ENCODE peak calls at places on chromosomes 4 and X, in seven cellular contexts. One of them, this sample, is unnamed.

GRCh38 chrX:120309873-120310730 is 1.2 kb downstream of the TMEM255A start:
- DNase-seq in psoas muscle: no peak
- DNase-seq in GM12878: no peak
- DNase-seq in left ventricle myocardium inferior: no peak
- DNase-seq in cardiac muscle cell: no peak
- DNase-seq in right lobe of liver: no peak
- DNase-seq in prostate gland: no peak
- DNase-seq in this sample: no peak

GRCh38 chr4:14403132-14403531 is 599.1 kb upstream of the CPEB2 start:
- DNase-seq in psoas muscle: no peak
- DNase-seq in GM12878: no peak
- DNase-seq in left ventricle myocardium inferior: no peak
- DNase-seq in cardiac muscle cell: no peak
- DNase-seq in right lobe of liver: no peak
- DNase-seq in prostate gland: no peak
- DNase-seq in this sample: no peak

GRCh38 chrX:25019707-25020390 is 4.1 kb upstream of the ARX start:
- DNase-seq in psoas muscle: no peak
- DNase-seq in GM12878: no peak
- DNase-seq in left ventricle myocardium inferior: no peak
- DNase-seq in cardiac muscle cell: no peak
- DNase-seq in right lobe of liver: no peak
- DNase-seq in prostate gland: no peak
- DNase-seq in this sample: no peak

GRCh38 chrX:101219116-101219839 is at the start of gene DRP2:
- DNase-seq in psoas muscle: no peak
- DNase-seq in GM12878: no peak
- DNase-seq in left ventricle myocardium inferior: no peak
- DNase-seq in cardiac muscle cell: no peak
- DNase-seq in right lobe of liver: no peak
- DNase-seq in prostate gland: no peak
- DNase-seq in this sample: peak; percentile 38

GRCh38 chr4:117064297-117064696 is 21.1 kb downstream of the TRAM1L1 start:
- DNase-seq in psoas muscle: no peak
- DNase-seq in GM12878: no peak
- DNase-seq in left ventricle myocardium inferior: no peak
- DNase-seq in cardiac muscle cell: no peak
- DNase-seq in right lobe of liver: no peak
- DNase-seq in prostate gland: no peak
- DNase-seq in this sample: peak; percentile 6

GRCh38 chrX:1264556-1264955 is 4.1 kb upstream of the CSF2RA start:
- DNase-seq in psoas muscle: no peak
- DNase-seq in GM12878: no peak
- DNase-seq in left ventricle myocardium inferior: no peak
- DNase-seq in cardiac muscle cell: no peak
- DNase-seq in right lobe of liver: no peak
- DNase-seq in prostate gland: no peak
- DNase-seq in this sample: no peak

GRCh38 chr4:27176400-27176799 is 315.8 kb downstream of the STIM2 start:
- DNase-seq in psoas muscle: no peak
- DNase-seq in GM12878: no peak
- DNase-seq in left ventricle myocardium inferior: no peak
- DNase-seq in cardiac muscle cell: peak; percentile 13
- DNase-seq in right lobe of liver: no peak
- DNase-seq in prostate gland: no peak
- DNase-seq in this sample: no peak

GRCh38 chrX:150543230-150544155 is 24.9 kb upstream of the MTM1 start:
- DNase-seq in psoas muscle: no peak
- DNase-seq in GM12878: peak; percentile 30
- DNase-seq in left ventricle myocardium inferior: no peak
- DNase-seq in cardiac muscle cell: no peak
- DNase-seq in right lobe of liver: no peak
- DNase-seq in prostate gland: no peak
- DNase-seq in this sample: no peak

GRCh38 chr4:181685461-181685860 is 557.7 kb upstream of the TENM3 start:
- DNase-seq in psoas muscle: no peak
- DNase-seq in GM12878: no peak
- DNase-seq in left ventricle myocardium inferior: no peak
- DNase-seq in cardiac muscle cell: no peak
- DNase-seq in right lobe of liver: no peak
- DNase-seq in prostate gland: no peak
- DNase-seq in this sample: peak; percentile 61

GRCh38 chr4:4639370-4639769 is 97.5 kb upstream of the STX18 start:
- DNase-seq in psoas muscle: no peak
- DNase-seq in GM12878: no peak
- DNase-seq in left ventricle myocardium inferior: no peak
- DNase-seq in cardiac muscle cell: no peak
- DNase-seq in right lobe of liver: no peak
- DNase-seq in prostate gland: no peak
- DNase-seq in this sample: no peak

GRCh38 chrX:149286940-149287349 is 218.2 kb downstream of the IDS start:
- DNase-seq in psoas muscle: no peak
- DNase-seq in GM12878: peak; percentile 40
- DNase-seq in left ventricle myocardium inferior: no peak
- DNase-seq in cardiac muscle cell: peak; percentile 61
- DNase-seq in right lobe of liver: peak; percentile 41
- DNase-seq in prostate gland: peak; percentile 10
- DNase-seq in this sample: peak; percentile 12

GRCh38 chrX:44431206-44431605 is 87.7 kb upstream of the EFHC2 start:
- DNase-seq in psoas muscle: no peak
- DNase-seq in GM12878: no peak
- DNase-seq in left ventricle myocardium inferior: no peak
- DNase-seq in cardiac muscle cell: peak; percentile 0
- DNase-seq in right lobe of liver: no peak
- DNase-seq in prostate gland: peak; percentile 5
- DNase-seq in this sample: peak; percentile 83

GRCh38 chr4:133152801-133153526 is 3.9 kb downstream of the PCDH10 start:
- DNase-seq in psoas muscle: no peak
- DNase-seq in GM12878: no peak
- DNase-seq in left ventricle myocardium inferior: no peak
- DNase-seq in cardiac muscle cell: peak; percentile 25
- DNase-seq in right lobe of liver: no peak
- DNase-seq in prostate gland: no peak
- DNase-seq in this sample: peak; percentile 4

GRCh38 chr4:106334732-106335131 is 18.4 kb downstream of the AIMP1 start:
- DNase-seq in psoas muscle: no peak
- DNase-seq in GM12878: no peak
- DNase-seq in left ventricle myocardium inferior: no peak
- DNase-seq in cardiac muscle cell: no peak
- DNase-seq in right lobe of liver: no peak
- DNase-seq in prostate gland: no peak
- DNase-seq in this sample: no peak

GRCh38 chrX:107610667-107611066 is 17.6 kb upstream of the PRPS1 start:
- DNase-seq in psoas muscle: no peak
- DNase-seq in GM12878: no peak
- DNase-seq in left ventricle myocardium inferior: no peak
- DNase-seq in cardiac muscle cell: no peak
- DNase-seq in right lobe of liver: no peak
- DNase-seq in prostate gland: no peak
- DNase-seq in this sample: no peak

GRCh38 chr4:6875431-6875831 is 34.2 kb upstream of the TBC1D14 start:
- DNase-seq in psoas muscle: peak; percentile 89
- DNase-seq in GM12878: no peak
- DNase-seq in left ventricle myocardium inferior: peak; percentile 36
- DNase-seq in cardiac muscle cell: no peak
- DNase-seq in right lobe of liver: no peak
- DNase-seq in prostate gland: no peak
- DNase-seq in this sample: no peak

GRCh38 chr4:87354168-87355102 is 31.8 kb upstream of the HSD17B13 start:
- DNase-seq in psoas muscle: no peak
- DNase-seq in GM12878: no peak
- DNase-seq in left ventricle myocardium inferior: no peak
- DNase-seq in cardiac muscle cell: peak; percentile 30
- DNase-seq in right lobe of liver: no peak
- DNase-seq in prostate gland: no peak
- DNase-seq in this sample: peak; percentile 18

GRCh38 chrX:72094894-72095293 is 36.8 kb downstream of the RTL5 start:
- DNase-seq in psoas muscle: no peak
- DNase-seq in GM12878: no peak
- DNase-seq in left ventricle myocardium inferior: peak; percentile 52
- DNase-seq in cardiac muscle cell: peak; percentile 54
- DNase-seq in right lobe of liver: no peak
- DNase-seq in prostate gland: no peak
- DNase-seq in this sample: no peak

GRCh38 chr4:72924814-72925213 is 144.7 kb downstream of the COX18 start:
- DNase-seq in psoas muscle: no peak
- DNase-seq in GM12878: no peak
- DNase-seq in left ventricle myocardium inferior: no peak
- DNase-seq in cardiac muscle cell: no peak
- DNase-seq in right lobe of liver: peak; percentile 87
- DNase-seq in prostate gland: no peak
- DNase-seq in this sample: no peak

GRCh38 chrX:74343970-74344622 is 40.1 kb downstream of the ZCCHC13 start:
- DNase-seq in psoas muscle: no peak
- DNase-seq in GM12878: peak; percentile 39
- DNase-seq in left ventricle myocardium inferior: no peak
- DNase-seq in cardiac muscle cell: peak; percentile 95
- DNase-seq in right lobe of liver: peak; percentile 50
- DNase-seq in prostate gland: peak; percentile 15
- DNase-seq in this sample: peak; percentile 72

GRCh38 chr4:94168321-94168720 is 39.3 kb upstream of the SMARCAD1 start:
- DNase-seq in psoas muscle: no peak
- DNase-seq in GM12878: no peak
- DNase-seq in left ventricle myocardium inferior: no peak
- DNase-seq in cardiac muscle cell: no peak
- DNase-seq in right lobe of liver: no peak
- DNase-seq in prostate gland: no peak
- DNase-seq in this sample: no peak

GRCh38 chr4:112234952-112235609 is 3.5 kb downstream of the AP1AR start:
- DNase-seq in psoas muscle: no peak
- DNase-seq in GM12878: peak; percentile 19
- DNase-seq in left ventricle myocardium inferior: no peak
- DNase-seq in cardiac muscle cell: peak; percentile 89
- DNase-seq in right lobe of liver: peak; percentile 60
- DNase-seq in prostate gland: peak; percentile 80
- DNase-seq in this sample: peak; percentile 52

GRCh38 chr4:129111919-129112318 is 16.0 kb downstream of the C4orf33 start:
- DNase-seq in psoas muscle: no peak
- DNase-seq in GM12878: no peak
- DNase-seq in left ventricle myocardium inferior: no peak
- DNase-seq in cardiac muscle cell: no peak
- DNase-seq in right lobe of liver: no peak
- DNase-seq in prostate gland: no peak
- DNase-seq in this sample: no peak
- TF ChIP-seq CTCF in psoas muscle: no peak
- TF ChIP-seq CTCF in GM12878: no peak
- TF ChIP-seq CTCF in left ventricle myocardium inferior: no peak
- TF ChIP-seq CTCF in cardiac muscle cell: no peak
- TF ChIP-seq CTCF in right lobe of liver: no peak
- TF ChIP-seq CTCF in prostate gland: no peak
- TF ChIP-seq CTCF in this sample: no peak

GRCh38 chr4:41880022-41880837 is 55.0 kb upstream of the TMEM33 start:
- DNase-seq in psoas muscle: no peak
- DNase-seq in GM12878: no peak
- DNase-seq in left ventricle myocardium inferior: no peak
- DNase-seq in cardiac muscle cell: no peak
- DNase-seq in right lobe of liver: no peak
- DNase-seq in prostate gland: no peak
- DNase-seq in this sample: peak; percentile 23
- H3K27me3 ChIP-seq in psoas muscle: peaks cover 2% of the 10 kb centered on the region
- H3K27me3 ChIP-seq in GM12878: peaks cover 22% of the 10 kb centered on the region
- H3K27me3 ChIP-seq in left ventricle myocardium inferior: peaks cover 100% of the 10 kb centered on the region
- H3K27me3 ChIP-seq in cardiac muscle cell: peaks cover 100% of the 10 kb centered on the region
- H3K27me3 ChIP-seq in right lobe of liver: no peaks in the 10 kb centered on the region
- H3K27me3 ChIP-seq in prostate gland: peaks cover 33% of the 10 kb centered on the region
- H3K27me3 ChIP-seq in this sample: peaks cover 100% of the 10 kb centered on the region

GRCh38 chrX:45765726-45766125 is 565.0 kb upstream of the DIPK2B start:
- DNase-seq in psoas muscle: no peak
- DNase-seq in GM12878: no peak
- DNase-seq in left ventricle myocardium inferior: no peak
- DNase-seq in cardiac muscle cell: no peak
- DNase-seq in right lobe of liver: no peak
- DNase-seq in prostate gland: no peak
- DNase-seq in this sample: no peak

GRCh38 chrX:45761920-45762319 is 561.2 kb upstream of the DIPK2B start:
- DNase-seq in psoas muscle: no peak
- DNase-seq in GM12878: no peak
- DNase-seq in left ventricle myocardium inferior: no peak
- DNase-seq in cardiac muscle cell: no peak
- DNase-seq in right lobe of liver: no peak
- DNase-seq in prostate gland: no peak
- DNase-seq in this sample: no peak

GRCh38 chrX:45765281-45765680 is 564.6 kb upstream of the DIPK2B start:
- DNase-seq in psoas muscle: no peak
- DNase-seq in GM12878: no peak
- DNase-seq in left ventricle myocardium inferior: no peak
- DNase-seq in cardiac muscle cell: no peak
- DNase-seq in right lobe of liver: no peak
- DNase-seq in prostate gland: no peak
- DNase-seq in this sample: no peak

GRCh38 chrX:45760187-45760742 is 559.6 kb upstream of the DIPK2B start:
- DNase-seq in psoas muscle: no peak
- DNase-seq in GM12878: no peak
- DNase-seq in left ventricle myocardium inferior: no peak
- DNase-seq in cardiac muscle cell: no peak
- DNase-seq in right lobe of liver: no peak
- DNase-seq in prostate gland: no peak
- DNase-seq in this sample: no peak

DNA sequence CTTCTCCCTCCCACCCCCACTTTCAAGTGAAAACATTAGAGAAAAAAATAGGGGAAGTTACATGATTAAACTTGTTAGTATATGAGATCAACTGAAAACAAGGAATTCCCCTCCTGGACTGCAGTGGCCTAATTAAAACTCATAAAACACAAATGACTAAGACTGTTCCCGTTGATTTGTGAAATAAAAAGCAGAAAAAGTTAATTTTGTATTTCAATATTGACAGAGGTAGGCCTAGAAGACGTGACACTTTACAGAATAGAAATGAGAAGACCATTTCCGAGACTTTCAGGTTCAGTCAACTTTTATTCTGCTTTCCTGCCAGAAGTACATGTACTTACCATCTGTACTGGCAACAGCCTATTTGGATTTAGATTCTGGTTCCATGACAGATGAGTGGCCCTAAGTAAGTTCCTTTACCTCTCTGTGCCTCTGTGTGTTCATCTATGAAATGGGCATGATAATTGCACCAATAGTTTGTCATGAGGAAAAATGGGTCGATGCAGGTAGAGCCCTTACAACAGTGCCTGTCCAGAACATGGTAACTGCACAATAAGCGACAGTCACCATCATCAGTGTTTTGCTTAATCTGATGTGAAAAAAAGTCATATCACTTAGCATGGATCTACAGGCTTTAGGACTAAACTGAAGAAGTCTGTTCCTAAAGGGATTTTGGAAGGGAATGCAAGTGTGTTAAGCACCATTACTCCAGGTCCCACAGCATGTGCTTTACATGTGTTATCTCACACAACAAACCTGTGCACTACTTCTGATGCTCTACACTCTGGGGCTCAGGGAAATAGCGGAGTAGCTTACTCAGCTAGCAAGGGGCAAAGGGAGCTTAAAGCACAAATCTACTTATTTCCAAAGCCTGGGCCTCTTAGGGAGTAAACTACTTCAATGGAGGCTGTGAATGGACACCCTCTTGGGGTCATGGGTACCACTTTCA is 562.3 kb upstream of the DIPK2B start:
- DNase-seq in psoas muscle: no peak
- DNase-seq in GM12878: peak; percentile 45
- DNase-seq in left ventricle myocardium inferior: no peak
- DNase-seq in cardiac muscle cell: no peak
- DNase-seq in right lobe of liver: no peak
- DNase-seq in prostate gland: no peak
- DNase-seq in this sample: no peak
- H3K4me1 ChIP-seq in psoas muscle: no peaks in the 10 kb centered on the region
- H3K4me1 ChIP-seq in GM12878: peaks cover 19% of the 10 kb centered on the region
- H3K4me1 ChIP-seq in left ventricle myocardium inferior: no peaks in the 10 kb centered on the region
- H3K4me1 ChIP-seq in cardiac muscle cell: no peaks in the 10 kb centered on the region
- H3K4me1 ChIP-seq in right lobe of liver: no peaks in the 10 kb centered on the region
- H3K4me1 ChIP-seq in prostate gland: no peaks in the 10 kb centered on the region
- H3K4me1 ChIP-seq in this sample: peaks cover 59% of the 10 kb centered on the region

GRCh38 chrX:42606591-42606990 is 171.4 kb downstream of the PPP1R2C start:
- DNase-seq in psoas muscle: no peak
- DNase-seq in GM12878: no peak
- DNase-seq in left ventricle myocardium inferior: no peak
- DNase-seq in cardiac muscle cell: no peak
- DNase-seq in right lobe of liver: no peak
- DNase-seq in prostate gland: no peak
- DNase-seq in this sample: no peak
- TF ChIP-seq CTCF in psoas muscle: no peak
- TF ChIP-seq CTCF in GM12878: no peak
- TF ChIP-seq CTCF in left ventricle myocardium inferior: no peak
- TF ChIP-seq CTCF in cardiac muscle cell: no peak
- TF ChIP-seq CTCF in right lobe of liver: no peak
- TF ChIP-seq CTCF in prostate gland: no peak
- TF ChIP-seq CTCF in this sample: no peak

This sample was measured in foreskin keratinocyte.